ENCODE peak calls at places on chromosomes 13 and 19, in five cellular contexts. D is neuronal stem cell, N is NCI-H524 treated with DMSO at 0.1 percent for 48 hours, T is LoVo, F is GM12878. O is an unnamed sample.

GRCh38 chr19:38062959-38063786 is 156.2 kb downstream of the SIPA1L3 start:
- DNase-seq in N (peak), F (no peak), D (no peak), T (no peak), O (no peak)

GRCh38 chr13:47680752-47681151 is 320.3 kb downstream of the SUCLA2 start:
- DNase-seq in D (no peak), F (no peak), N (no peak), T (peak), O (no peak)

GRCh38 chr13:24208314-24208713 is 47.8 kb downstream of the SPATA13 start:
- DNase-seq in N (no peak), D (no peak), F (no peak), T (peak), O (no peak)

GRCh38 chr13:100724568-100724967 is 50.0 kb upstream of the TMTC4 start:
- DNase-seq in T (no peak), D (no peak), F (no peak), N (no peak), O (no peak)

GRCh38 chr19:531753-532571 is at the start of gene CDC34:
- DNase-seq in N (no peak), T (no peak), F (no peak), D (no peak), O (no peak)

GRCh38 chr13:75870397-75870801 is 234.3 kb downstream of the LMO7 start:
- DNase-seq in F (no peak), T (peak), D (peak), N (no peak), O (no peak)

GRCh38 chr13:23583491-23583890 is 13.3 kb downstream of the TNFRSF19 start:
- DNase-seq in F (no peak), N (no peak), D (no peak), T (no peak), O (no peak)

GRCh38 chr19:29614780-29615179 is 8.7 kb downstream of the POP4 start:
- DNase-seq in T (no peak), N (no peak), F (no peak), D (no peak), O (no peak)

GRCh38 chr13:33199282-33199850 is 86.2 kb downstream of the STARD13 start:
- DNase-seq in T (no peak), D (no peak), F (no peak), N (no peak), O (no peak)

GRCh38 chr19:27824108-27824507 is 1388.8 kb downstream of the UQCRFS1 start:
- DNase-seq in F (no peak), D (no peak), N (no peak), T (no peak), O (no peak)

GRCh38 chr19:30406220-30406944 is 34.2 kb downstream of the ZNF536 start:
- DNase-seq in N (no peak), D (no peak), T (no peak), F (no peak), O (no peak)

GRCh38 chr19:28553005-28553404 is 659.9 kb downstream of the UQCRFS1 start:
- DNase-seq in F (no peak), N (no peak), T (no peak), D (no peak), O (no peak)

GRCh38 chr13:20439261-20439660 is 86.4 kb downstream of the CRYL1 start:
- DNase-seq in F (no peak), T (no peak), D (no peak), N (no peak), O (no peak)

GRCh38 chr19:1173160-1173844 is 766 bp downstream of the SBNO2 start:
- DNase-seq in N (no peak), T (no peak), F (no peak), D (no peak), O (no peak)

GRCh38 chr13:49220035-49220855 is at the start of gene MLNR:
- DNase-seq in D (peak), T (no peak), N (no peak), F (no peak), O (no peak)

GRCh38 chr19:16262618-16263017 is 62.0 kb upstream of the KLF2 start:
- DNase-seq in F (no peak), D (no peak), T (peak), N (no peak), O (no peak)

GRCh38 chr13:45916859-45917418 is 65.4 kb upstream of the SIAH3 start:
- DNase-seq in N (no peak), D (no peak), F (no peak), T (no peak), O (no peak)